ENCODE peak calls at places on chromosomes 5 and 9, in four cellular contexts. One of them, this sample, is unnamed.

GRCh38 chr5:40224421-40224820 is 455.3 kb upstream of the PTGER4 start:
- DNase-seq in right cardiac atrium: no peak
- DNase-seq in stimulated activated CD8-positive, alpha-beta memory T cell treated with anti-CD3 and anti-CD28 coated beads, Interleukin-4, amount 100 ng/mL, for 24 hours: no peak
- DNase-seq in ovary: no peak
- DNase-seq in this sample: no peak

GRCh38 chr5:132086277-132086794 is 12.7 kb downstream of the CSF2 start:
- DNase-seq in right cardiac atrium: peak
- DNase-seq in ovary: no peak
- DNase-seq in stimulated activated CD8-positive, alpha-beta memory T cell treated with anti-CD3 and anti-CD28 coated beads, Interleukin-4, amount 100 ng/mL, for 24 hours: no peak
- DNase-seq in this sample: no peak

GRCh38 chr5:129048509-129048908 is 46.0 kb upstream of the ISOC1 start:
- DNase-seq in right cardiac atrium: no peak
- DNase-seq in ovary: no peak
- DNase-seq in stimulated activated CD8-positive, alpha-beta memory T cell treated with anti-CD3 and anti-CD28 coated beads, Interleukin-4, amount 100 ng/mL, for 24 hours: no peak
- DNase-seq in this sample: no peak

GRCh38 chr5:141841781-141842180 is 36.4 kb downstream of the PCDH1 start:
- DNase-seq in stimulated activated CD8-positive, alpha-beta memory T cell treated with anti-CD3 and anti-CD28 coated beads, Interleukin-4, amount 100 ng/mL, for 24 hours: no peak
- DNase-seq in right cardiac atrium: no peak
- DNase-seq in ovary: no peak
- DNase-seq in this sample: no peak

GRCh38 chr5:64680289-64680688 is 10.0 kb upstream of the SHISAL2B start:
- DNase-seq in stimulated activated CD8-positive, alpha-beta memory T cell treated with anti-CD3 and anti-CD28 coated beads, Interleukin-4, amount 100 ng/mL, for 24 hours: no peak
- DNase-seq in ovary: no peak
- DNase-seq in right cardiac atrium: no peak
- DNase-seq in this sample: no peak

GRCh38 chr5:68548959-68549676 is 333.6 kb downstream of the PIK3R1 start:
- DNase-seq in ovary: no peak
- DNase-seq in stimulated activated CD8-positive, alpha-beta memory T cell treated with anti-CD3 and anti-CD28 coated beads, Interleukin-4, amount 100 ng/mL, for 24 hours: no peak
- DNase-seq in right cardiac atrium: no peak
- DNase-seq in this sample: no peak

GRCh38 chr5:180135128-180135955 is 63.8 kb upstream of the RNF130 start:
- DNase-seq in ovary: no peak
- DNase-seq in right cardiac atrium: peak
- DNase-seq in stimulated activated CD8-positive, alpha-beta memory T cell treated with anti-CD3 and anti-CD28 coated beads, Interleukin-4, amount 100 ng/mL, for 24 hours: peak
- DNase-seq in this sample: peak

GRCh38 chr9:114283551-114284111 is 39.3 kb upstream of the ORM1 start:
- DNase-seq in right cardiac atrium: peak
- DNase-seq in ovary: peak
- DNase-seq in stimulated activated CD8-positive, alpha-beta memory T cell treated with anti-CD3 and anti-CD28 coated beads, Interleukin-4, amount 100 ng/mL, for 24 hours: no peak
- DNase-seq in this sample: no peak

GRCh38 chr5:143887302-143887638 is 75.3 kb downstream of the HMHB1 start:
- DNase-seq in stimulated activated CD8-positive, alpha-beta memory T cell treated with anti-CD3 and anti-CD28 coated beads, Interleukin-4, amount 100 ng/mL, for 24 hours: no peak
- DNase-seq in ovary: no peak
- DNase-seq in right cardiac atrium: peak
- DNase-seq in this sample: no peak

GRCh38 chr5:126015244-126016054 is 407.8 kb upstream of the GRAMD2B start:
- DNase-seq in ovary: no peak
- DNase-seq in stimulated activated CD8-positive, alpha-beta memory T cell treated with anti-CD3 and anti-CD28 coated beads, Interleukin-4, amount 100 ng/mL, for 24 hours: no peak
- DNase-seq in right cardiac atrium: peak
- DNase-seq in this sample: no peak

This sample was measured in activated T-cell treated with anti-CD3 and anti-CD28 coated beads for 48 hours.